ENCODE peak calls at places on chromosomes 11 and 22, in six cellular contexts. J, S, X, A, Z and C are unnamed samples.

GRCh38 chr22:47497666-47498065 is 735.2 kb downstream of the TBC1D22A start:
- DNase-seq in Z (no peak), X (no peak), A (no peak), S (no peak), J (no peak), C (no peak)

GRCh38 chr22:49636214-49636613 is 191.5 kb downstream of the BRD1 start:
- DNase-seq in A (no peak), J (no peak), S (no peak), X (no peak), Z (no peak), C (no peak)

GRCh38 chr11:46159694-46160093 is 38.4 kb upstream of the PHF21A start:
- DNase-seq in A (no peak), S (no peak), Z (no peak), X (no peak), J (no peak), C (no peak)

GRCh38 chr22:21937041-21937820 is 15.4 kb downstream of the PPM1F start:
- DNase-seq in Z (no peak), J (no peak), S (no peak), X (peak), A (no peak), C (no peak)

GRCh38 chr11:119306373-119306890 is 10.5 kb downstream of the MCAM start:
- DNase-seq in S (no peak), X (no peak), J (no peak), Z (peak), A (no peak), C (no peak)

GRCh38 chr11:130310622-130311021 is 4.1 kb downstream of the ZBTB44 start:
- DNase-seq in X (no peak), J (no peak), S (no peak), Z (no peak), A (no peak), C (no peak)

GRCh38 chr11:79189604-79190003 is 251.2 kb downstream of the TENM4 start:
- DNase-seq in Z (no peak), S (no peak), A (no peak), X (no peak), J (no peak), C (no peak)

GRCh38 chr11:34028407-34028804 is 23.1 kb upstream of the CAPRIN1 start:
- DNase-seq in J (no peak), A (no peak), S (no peak), Z (peak), X (peak), C (no peak)

GRCh38 chr11:11668293-11668692 is 46.5 kb upstream of the GALNT18 start:
- DNase-seq in A (no peak), S (no peak), Z (no peak), J (no peak), X (no peak), C (no peak)

GRCh38 chr11:96331556-96332168 is 11.3 kb downstream of the MAML2 start:
- DNase-seq in S (no peak), X (no peak), Z (no peak), A (no peak), J (no peak), C (no peak)

GRCh38 chr11:33258631-33259184 is 1.5 kb downstream of the HIPK3 start:
- DNase-seq in J (no peak), S (no peak), Z (no peak), A (peak), X (no peak), C (no peak)

GRCh38 chr11:33696411-33696810 is 4.2 kb downstream of the C11orf91 start:
- DNase-seq in S (no peak), Z (no peak), X (no peak), J (no peak), A (no peak), C (no peak)

GRCh38 chr11:83349371-83349770 is 63.2 kb upstream of the CCDC90B start:
- DNase-seq in A (no peak), X (no peak), Z (no peak), J (no peak), S (no peak), C (no peak)

GRCh38 chr11:64848779-64849599 is 4.5 kb upstream of the CDC42BPG start:
- DNase-seq in A (no peak), X (no peak), J (no peak), Z (no peak), S (peak), C (no peak)

GRCh38 chr22:37544955-37545702 is 15.2 kb upstream of the CDC42EP1 start:
- DNase-seq in Z (peak), S (peak), A (no peak), J (peak), X (no peak), C (peak)

GRCh38 chr11:30239025-30239424 is 8.2 kb downstream of the FSHB start:
- DNase-seq in J (no peak), Z (no peak), S (no peak), A (no peak), X (no peak), C (no peak)